ENCODE peak calls at places on chromosomes 2 and 18, in six cellular contexts. F is HCT116, W is heart left ventricle, O is endodermal cell, T is suprapubic skin, K is mammary epithelial cell. V is an unnamed sample.

GRCh38 chr2:174577967-174578589 is 19.5 kb downstream of the WIPF1 start:
- DNase-seq in F (no peak), W (no peak), O (no peak), T (no peak), K (peak; percentile 41), V (no peak)

GRCh38 chr18:37529863-37530262 is 35.7 kb downstream of the CELF4 start:
- DNase-seq in F (no peak), W (peak; percentile 32), O (no peak), T (no peak), K (no peak), V (no peak)

GRCh38 chr2:170115501-170116229 is 62.3 kb upstream of the MYO3B start:
- DNase-seq in F (no peak), W (no peak), O (no peak), T (no peak), K (no peak), V (no peak)

GRCh38 chr2:159446201-159446600 is 159.7 kb upstream of the WDSUB1 start:
- DNase-seq in F (no peak), W (no peak), O (no peak), T (no peak), K (no peak), V (no peak)

GRCh38 chr2:101103846-101104245 is 47.3 kb downstream of the TBC1D8 start:
- DNase-seq in F (no peak), W (no peak), O (no peak), T (no peak), K (no peak), V (no peak)

GRCh38 chr2:129459200-129459876 is 520.1 kb upstream of the RAB6C start:
- DNase-seq in F (no peak), W (no peak), O (no peak), T (no peak), K (no peak), V (no peak)

GRCh38 chr18:13375302-13376255 is 157.0 kb downstream of the LDLRAD4 start:
- DNase-seq in F (peak; percentile 48), W (peak; percentile 73), O (peak; percentile 66), T (peak; percentile 88), K (peak; percentile 79), V (peak; percentile 90)

GRCh38 chr2:180692322-180692721 is 288.1 kb upstream of the UBE2E3 start:
- DNase-seq in F (no peak), W (no peak), O (no peak), T (no peak), K (peak; percentile 53), V (no peak)

GRCh38 chr2:45242161-45242741 is 233.0 kb upstream of the SIX2 start:
- DNase-seq in F (no peak), W (peak; percentile 55), O (no peak), T (no peak), K (no peak), V (no peak)

GRCh38 chr18:30582078-30582477 is 460.5 kb downstream of the DSC3 start:
- DNase-seq in F (no peak), W (no peak), O (no peak), T (no peak), K (no peak), V (no peak)

GRCh38 chr2:236811062-236811656 is 241.5 kb downstream of the ACKR3 start:
- DNase-seq in F (no peak), W (no peak), O (no peak), T (no peak), K (no peak), V (peak; percentile 11)

GRCh38 chr2:240781471-240782220 is 38.4 kb downstream of the KIF1A start:
- DNase-seq in F (no peak), W (no peak), O (no peak), T (no peak), K (no peak), V (no peak)

GRCh38 chr2:205776139-205776538 is 93.8 kb downstream of the NRP2 start:
- DNase-seq in F (peak; percentile 55), W (peak; percentile 36), O (peak; percentile 97), T (no peak), K (no peak), V (no peak)

GRCh38 chr18:35581555-35582309 is at the start of gene GALNT1:
- DNase-seq in F (no peak), W (peak; percentile 23), O (peak; percentile 67), T (no peak), K (peak; percentile 3), V (no peak)

GRCh38 chr2:180999274-180999964 is 19.0 kb downstream of the UBE2E3 start:
- DNase-seq in F (no peak), W (no peak), O (no peak), T (no peak), K (no peak), V (no peak)

GRCh38 chr2:47274780-47275117 is 119.6 kb upstream of the STPG4 start:
- DNase-seq in F (no peak), W (no peak), O (no peak), T (no peak), K (no peak), V (no peak)

GRCh38 chr2:135002836-135003235 is 44.4 kb downstream of the MAP3K19 start:
- DNase-seq in F (no peak), W (no peak), O (no peak), T (no peak), K (no peak), V (no peak)

GRCh38 chr18:40553029-40553428 is 1402.0 kb upstream of the PIK3C3 start:
- DNase-seq in F (no peak), W (no peak), O (no peak), T (no peak), K (peak; percentile 49), V (no peak)

GRCh38 chr2:174286172-174286571 is 37.8 kb upstream of the OLA1 start:
- DNase-seq in F (no peak), W (no peak), O (peak; percentile 63), T (no peak), K (no peak), V (no peak)

GRCh38 chr18:47387864-47388263 is 136.4 kb upstream of the SKOR2 start:
- DNase-seq in F (no peak), W (no peak), O (no peak), T (no peak), K (no peak), V (no peak)

GRCh38 chr2:241272722-241273551 is 42.5 kb downstream of the HDLBP start:
- DNase-seq in F (no peak), W (peak; percentile 82), O (peak; percentile 80), T (peak; percentile 86), K (peak; percentile 39), V (peak; percentile 84)

GRCh38 chr2:13093644-13094043 is 376.9 kb downstream of the TRIB2 start:
- DNase-seq in F (no peak), W (no peak), O (no peak), T (no peak), K (no peak), V (no peak)

GRCh38 chr2:65031341-65032015 is 24.7 kb upstream of the CEP68 start:
- DNase-seq in F (no peak), W (no peak), O (no peak), T (no peak), K (no peak), V (no peak)

GRCh38 chr2:7378642-7379041 is 461.4 kb downstream of the RNF144A start:
- DNase-seq in F (no peak), W (no peak), O (no peak), T (no peak), K (no peak), V (no peak)

GRCh38 chr2:155372969-155373368 is 674.5 kb downstream of the KCNJ3 start:
- DNase-seq in F (peak; percentile 3), W (no peak), O (no peak), T (no peak), K (peak; percentile 2), V (no peak)

GRCh38 chr2:207224391-207224790 is 58.6 kb upstream of the KLF7 start:
- DNase-seq in F (no peak), W (no peak), O (no peak), T (no peak), K (no peak), V (no peak)

GRCh38 chr18:27378396-27379094 is 193.4 kb upstream of the CHST9 start:
- DNase-seq in F (no peak), W (no peak), O (no peak), T (no peak), K (peak; percentile 98), V (no peak)

GRCh38 chr2:161307676-161308075 is 549 bp upstream of the PSMD14 start:
- DNase-seq in F (no peak), W (no peak), O (no peak), T (no peak), K (peak; percentile 3), V (no peak)

GRCh38 chr18:50189160-50189559 is 5.8 kb downstream of the MYO5B start:
- DNase-seq in F (no peak), W (no peak), O (no peak), T (no peak), K (no peak), V (no peak)
- H3K4me3 ChIP-seq in F (no peak overlapping the region), W (no peak overlapping the region), O (no peak overlapping the region), T (no peak overlapping the region), K (no peak overlapping the region), V (no peak overlapping the region)

GRCh38 chr2:25541378-25541777 is 132.0 kb downstream of the DTNB start:
- DNase-seq in F (no peak), W (no peak), O (no peak), T (no peak), K (no peak), V (no peak)
- H3K27ac ChIP-seq in F (no peak overlapping the region), W (no peak overlapping the region), O (no peak overlapping the region), T (no peak overlapping the region), K (no peak overlapping the region), V (no peak overlapping the region)

GRCh38 chr18:28438381-28438780 is 261.5 kb upstream of the CDH2 start:
- DNase-seq in F (no peak), W (no peak), O (no peak), T (no peak), K (no peak), V (no peak)

GRCh38 chr18:28439870-28440269 is 262.9 kb upstream of the CDH2 start:
- DNase-seq in F (no peak), W (no peak), O (no peak), T (no peak), K (no peak), V (no peak)
- TF ChIP-seq CTCF in F (no peak), W (no peak), O (no peak), T (no peak), K (no peak), V (no peak)

GRCh38 chr2:11688222-11689069 is 18.5 kb upstream of the NTSR2 start:
- DNase-seq in F (peak; percentile 61), W (peak; percentile 83), O (peak; percentile 96), T (peak; percentile 89), K (peak; percentile 65), V (peak; percentile 83)

GRCh38 chr2:11691071-11691660 is 21.2 kb upstream of the NTSR2 start:
- DNase-seq in F (no peak), W (no peak), O (peak; percentile 35), T (peak; percentile 31), K (no peak), V (no peak)

GRCh38 chr2:11685906-11686470 is 16.0 kb upstream of the NTSR2 start:
- DNase-seq in F (no peak), W (no peak), O (peak; percentile 30), T (peak; percentile 48), K (no peak), V (no peak)

GRCh38 chr2:11684894-11685460 is 15.0 kb upstream of the NTSR2 start:
- DNase-seq in F (no peak), W (no peak), O (peak; percentile 39), T (no peak), K (no peak), V (no peak)

DNA sequence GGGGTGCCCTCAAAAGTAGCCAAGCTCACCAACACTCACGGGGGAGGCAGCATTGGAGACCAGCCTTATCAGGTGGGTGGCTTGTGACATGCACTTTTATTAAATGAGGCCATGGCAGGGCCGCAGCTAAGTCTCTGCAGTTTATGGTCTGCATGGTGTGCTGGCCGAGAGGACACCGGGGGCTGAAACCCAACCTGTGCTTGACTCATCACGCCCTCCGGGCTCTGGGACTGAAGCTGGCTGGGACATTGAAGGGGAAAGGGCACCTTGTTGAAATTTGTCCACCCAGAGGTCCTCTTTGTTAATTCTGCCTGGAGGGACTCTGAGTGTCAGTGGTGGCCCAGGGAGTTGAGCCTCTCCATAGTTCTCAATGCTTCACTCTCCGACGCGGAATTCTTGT is 17.7 kb upstream of the NTSR2 start:
- DNase-seq in F (no peak), W (no peak), O (peak; percentile 51), T (no peak), K (no peak), V (no peak)
- H3K4me3 ChIP-seq in F (no peak overlapping the region), W (peak overlapping the region; percentile 37), O (no peak overlapping the region), T (no peak overlapping the region), K (no peak overlapping the region), V (peak overlapping the region; percentile 58)